ENCODE peak calls at places on chromosomes 11 and 22, in eight cellular contexts. One of them, this sample, is unnamed.

GRCh38 chr11:114821626-114822025 is 143.3 kb downstream of the NXPE2 start:
- DNase-seq in mucosa of gallbladder: no peak
- DNase-seq in mammary epithelial cell: peak
- DNase-seq in K562: peak
- DNase-seq in activated T-helper 1 cell treated with anti-CD3 and anti-CD28 coated beads, Interleukin-2, amount 50 U/mL, for 16 hours: no peak
- DNase-seq in naive thymus-derived CD8-positive, alpha-beta T cell: no peak
- DNase-seq in stimulated activated CD8-positive, alpha-beta memory T cell treated with anti-CD3 and anti-CD28 coated beads, Interleukin-4, amount 100 ng/mL, for 4 hours: no peak
- DNase-seq in activated T-helper 9 cell treated with anti-CD3 and anti-CD28 coated beads, Interleukin-2, amount 50 U/mL, for 16 hours: no peak
- DNase-seq in this sample: no peak

GRCh38 chr22:26783886-26784285 is 126.5 kb downstream of the MIAT start:
- DNase-seq in naive thymus-derived CD8-positive, alpha-beta T cell: no peak
- DNase-seq in stimulated activated CD8-positive, alpha-beta memory T cell treated with anti-CD3 and anti-CD28 coated beads, Interleukin-4, amount 100 ng/mL, for 4 hours: no peak
- DNase-seq in activated T-helper 9 cell treated with anti-CD3 and anti-CD28 coated beads, Interleukin-2, amount 50 U/mL, for 16 hours: no peak
- DNase-seq in activated T-helper 1 cell treated with anti-CD3 and anti-CD28 coated beads, Interleukin-2, amount 50 U/mL, for 16 hours: no peak
- DNase-seq in K562: no peak
- DNase-seq in mucosa of gallbladder: peak
- DNase-seq in mammary epithelial cell: no peak
- DNase-seq in this sample: no peak

GRCh38 chr11:93822359-93822758 is 28.1 kb downstream of the VSTM5 start:
- DNase-seq in mammary epithelial cell: peak
- DNase-seq in activated T-helper 1 cell treated with anti-CD3 and anti-CD28 coated beads, Interleukin-2, amount 50 U/mL, for 16 hours: no peak
- DNase-seq in stimulated activated CD8-positive, alpha-beta memory T cell treated with anti-CD3 and anti-CD28 coated beads, Interleukin-4, amount 100 ng/mL, for 4 hours: no peak
- DNase-seq in mucosa of gallbladder: no peak
- DNase-seq in naive thymus-derived CD8-positive, alpha-beta T cell: no peak
- DNase-seq in K562: no peak
- DNase-seq in activated T-helper 9 cell treated with anti-CD3 and anti-CD28 coated beads, Interleukin-2, amount 50 U/mL, for 16 hours: no peak
- DNase-seq in this sample: no peak

GRCh38 chr11:125892071-125892470 is 4.6 kb downstream of the HYLS1 start:
- DNase-seq in mucosa of gallbladder: no peak
- DNase-seq in mammary epithelial cell: peak
- DNase-seq in activated T-helper 9 cell treated with anti-CD3 and anti-CD28 coated beads, Interleukin-2, amount 50 U/mL, for 16 hours: no peak
- DNase-seq in K562: no peak
- DNase-seq in stimulated activated CD8-positive, alpha-beta memory T cell treated with anti-CD3 and anti-CD28 coated beads, Interleukin-4, amount 100 ng/mL, for 4 hours: no peak
- DNase-seq in naive thymus-derived CD8-positive, alpha-beta T cell: no peak
- DNase-seq in activated T-helper 1 cell treated with anti-CD3 and anti-CD28 coated beads, Interleukin-2, amount 50 U/mL, for 16 hours: no peak
- DNase-seq in this sample: no peak

GRCh38 chr22:46027219-46028068 is 50.5 kb upstream of the WNT7B start:
- DNase-seq in mucosa of gallbladder: no peak
- DNase-seq in stimulated activated CD8-positive, alpha-beta memory T cell treated with anti-CD3 and anti-CD28 coated beads, Interleukin-4, amount 100 ng/mL, for 4 hours: no peak
- DNase-seq in activated T-helper 1 cell treated with anti-CD3 and anti-CD28 coated beads, Interleukin-2, amount 50 U/mL, for 16 hours: no peak
- DNase-seq in naive thymus-derived CD8-positive, alpha-beta T cell: no peak
- DNase-seq in K562: peak
- DNase-seq in activated T-helper 9 cell treated with anti-CD3 and anti-CD28 coated beads, Interleukin-2, amount 50 U/mL, for 16 hours: no peak
- DNase-seq in mammary epithelial cell: no peak
- DNase-seq in this sample: no peak

GRCh38 chr11:1863352-1864215 is 10.7 kb downstream of the LSP1 start:
- DNase-seq in stimulated activated CD8-positive, alpha-beta memory T cell treated with anti-CD3 and anti-CD28 coated beads, Interleukin-4, amount 100 ng/mL, for 4 hours: no peak
- DNase-seq in mammary epithelial cell: peak
- DNase-seq in activated T-helper 1 cell treated with anti-CD3 and anti-CD28 coated beads, Interleukin-2, amount 50 U/mL, for 16 hours: no peak
- DNase-seq in naive thymus-derived CD8-positive, alpha-beta T cell: no peak
- DNase-seq in activated T-helper 9 cell treated with anti-CD3 and anti-CD28 coated beads, Interleukin-2, amount 50 U/mL, for 16 hours: no peak
- DNase-seq in mucosa of gallbladder: peak
- DNase-seq in K562: peak
- DNase-seq in this sample: peak

GRCh38 chr22:19576460-19577421 is 52.5 kb upstream of the CLDN5 start:
- DNase-seq in mucosa of gallbladder: no peak
- DNase-seq in activated T-helper 1 cell treated with anti-CD3 and anti-CD28 coated beads, Interleukin-2, amount 50 U/mL, for 16 hours: no peak
- DNase-seq in mammary epithelial cell: peak
- DNase-seq in naive thymus-derived CD8-positive, alpha-beta T cell: no peak
- DNase-seq in K562: peak
- DNase-seq in activated T-helper 9 cell treated with anti-CD3 and anti-CD28 coated beads, Interleukin-2, amount 50 U/mL, for 16 hours: peak
- DNase-seq in stimulated activated CD8-positive, alpha-beta memory T cell treated with anti-CD3 and anti-CD28 coated beads, Interleukin-4, amount 100 ng/mL, for 4 hours: peak
- DNase-seq in this sample: no peak

GRCh38 chr22:17633217-17633997 is 4.9 kb upstream of the ATP6V1E1 start:
- DNase-seq in stimulated activated CD8-positive, alpha-beta memory T cell treated with anti-CD3 and anti-CD28 coated beads, Interleukin-4, amount 100 ng/mL, for 4 hours: no peak
- DNase-seq in K562: peak
- DNase-seq in activated T-helper 1 cell treated with anti-CD3 and anti-CD28 coated beads, Interleukin-2, amount 50 U/mL, for 16 hours: no peak
- DNase-seq in naive thymus-derived CD8-positive, alpha-beta T cell: no peak
- DNase-seq in mammary epithelial cell: peak
- DNase-seq in activated T-helper 9 cell treated with anti-CD3 and anti-CD28 coated beads, Interleukin-2, amount 50 U/mL, for 16 hours: no peak
- DNase-seq in mucosa of gallbladder: no peak
- DNase-seq in this sample: no peak

GRCh38 chr11:33930317-33931021 is 38.6 kb upstream of the LMO2 start:
- DNase-seq in activated T-helper 9 cell treated with anti-CD3 and anti-CD28 coated beads, Interleukin-2, amount 50 U/mL, for 16 hours: no peak
- DNase-seq in mucosa of gallbladder: no peak
- DNase-seq in naive thymus-derived CD8-positive, alpha-beta T cell: no peak
- DNase-seq in stimulated activated CD8-positive, alpha-beta memory T cell treated with anti-CD3 and anti-CD28 coated beads, Interleukin-4, amount 100 ng/mL, for 4 hours: no peak
- DNase-seq in activated T-helper 1 cell treated with anti-CD3 and anti-CD28 coated beads, Interleukin-2, amount 50 U/mL, for 16 hours: no peak
- DNase-seq in K562: no peak
- DNase-seq in mammary epithelial cell: no peak
- DNase-seq in this sample: no peak

GRCh38 chr11:3994030-3994640 is 100.5 kb upstream of the RRM1 start:
- DNase-seq in stimulated activated CD8-positive, alpha-beta memory T cell treated with anti-CD3 and anti-CD28 coated beads, Interleukin-4, amount 100 ng/mL, for 4 hours: no peak
- DNase-seq in K562: peak
- DNase-seq in activated T-helper 9 cell treated with anti-CD3 and anti-CD28 coated beads, Interleukin-2, amount 50 U/mL, for 16 hours: no peak
- DNase-seq in mucosa of gallbladder: no peak
- DNase-seq in mammary epithelial cell: peak
- DNase-seq in naive thymus-derived CD8-positive, alpha-beta T cell: no peak
- DNase-seq in activated T-helper 1 cell treated with anti-CD3 and anti-CD28 coated beads, Interleukin-2, amount 50 U/mL, for 16 hours: no peak
- DNase-seq in this sample: no peak

GRCh38 chr11:74570266-74571061 is 21.9 kb upstream of the POLD3 start:
- DNase-seq in K562: peak
- DNase-seq in stimulated activated CD8-positive, alpha-beta memory T cell treated with anti-CD3 and anti-CD28 coated beads, Interleukin-4, amount 100 ng/mL, for 4 hours: no peak
- DNase-seq in activated T-helper 1 cell treated with anti-CD3 and anti-CD28 coated beads, Interleukin-2, amount 50 U/mL, for 16 hours: no peak
- DNase-seq in naive thymus-derived CD8-positive, alpha-beta T cell: no peak
- DNase-seq in mucosa of gallbladder: peak
- DNase-seq in mammary epithelial cell: peak
- DNase-seq in activated T-helper 9 cell treated with anti-CD3 and anti-CD28 coated beads, Interleukin-2, amount 50 U/mL, for 16 hours: no peak
- DNase-seq in this sample: peak

GRCh38 chr22:46746620-46747019 is 8.6 kb upstream of the CERK start:
- DNase-seq in mucosa of gallbladder: no peak
- DNase-seq in stimulated activated CD8-positive, alpha-beta memory T cell treated with anti-CD3 and anti-CD28 coated beads, Interleukin-4, amount 100 ng/mL, for 4 hours: no peak
- DNase-seq in naive thymus-derived CD8-positive, alpha-beta T cell: no peak
- DNase-seq in mammary epithelial cell: no peak
- DNase-seq in activated T-helper 9 cell treated with anti-CD3 and anti-CD28 coated beads, Interleukin-2, amount 50 U/mL, for 16 hours: no peak
- DNase-seq in activated T-helper 1 cell treated with anti-CD3 and anti-CD28 coated beads, Interleukin-2, amount 50 U/mL, for 16 hours: no peak
- DNase-seq in K562: no peak
- DNase-seq in this sample: no peak

This sample was measured in neuronal stem cell.